ENCODE peak calls at places on chromosome 1, in nine cellular contexts. N is CD8-positive, alpha-beta memory T cell; K is A549; Q is GM23248; G is heart right ventricle; Z is cardiac muscle cell; L is astrocyte; H is prostate gland; U is IMR-90. F is an unnamed sample.

GRCh38 chr1:205658943-205659581 is 21.2 kb downstream of the SLC45A3 start:
- DNase-seq in L (no peak), U (peak; percentile 53), N (peak; percentile 78), G (peak; percentile 86), K (peak; percentile 87), H (peak; percentile 75), Q (peak; percentile 84), Z (peak; percentile 85), F (peak; percentile 86)

GRCh38 chr1:243596441-243597183 is 253.4 kb downstream of the AKT3 start:
- DNase-seq in U (peak; percentile 96), L (peak; percentile 99), H (no peak), K (no peak), G (no peak), Q (peak; percentile 94), Z (no peak), N (peak; percentile 56), F (no peak)

GRCh38 chr1:169890761-169891538 is 2.7 kb downstream of the SCYL3 start:
- DNase-seq in H (peak; percentile 88), Z (no peak), Q (no peak), L (no peak), N (peak; percentile 58), U (no peak), K (no peak), G (no peak), F (no peak)

GRCh38 chr1:164683235-164683634 is 124.3 kb downstream of the PBX1 start:
- DNase-seq in Z (no peak), H (no peak), N (no peak), L (peak; percentile 29), U (no peak), K (no peak), G (no peak), Q (no peak), F (no peak)

GRCh38 chr1:48859429-48859828 is 82.7 kb upstream of the BEND5 start:
- DNase-seq in Z (no peak), G (no peak), K (no peak), L (peak; percentile 55), U (no peak), N (no peak), H (no peak), Q (peak; percentile 80), F (no peak)

GRCh38 chr1:97680894-97681293 is 239.9 kb downstream of the DPYD start:
- DNase-seq in Q (no peak), K (no peak), L (peak; percentile 14), U (peak; percentile 5), H (no peak), G (no peak), Z (no peak), N (no peak), F (no peak)

GRCh38 chr1:45155957-45156356 is 50.4 kb downstream of the ZSWIM5 start:
- DNase-seq in Z (no peak), N (no peak), Q (no peak), H (no peak), L (no peak), K (no peak), U (no peak), G (no peak), F (no peak)

GRCh38 chr1:33319949-33320618 is 814 bp downstream of the A3GALT2 start:
- DNase-seq in N (no peak), Q (no peak), L (no peak), G (no peak), K (no peak), Z (no peak), H (no peak), U (no peak), F (no peak)

GRCh38 chr1:228781161-228781771 is 46.0 kb downstream of the RHOU start:
- DNase-seq in Q (peak; percentile 50), N (no peak), Z (peak; percentile 92), G (no peak), L (no peak), U (peak; percentile 63), H (no peak), K (no peak), F (no peak)

GRCh38 chr1:24695202-24695974 is 49.9 kb upstream of the CLIC4 start:
- DNase-seq in H (no peak), N (no peak), L (no peak), Q (peak; percentile 42), G (peak; percentile 42), U (no peak), K (no peak), Z (no peak), F (no peak)

GRCh38 chr1:20063861-20064292 is 6.1 kb upstream of the PLA2G5 start:
- DNase-seq in N (no peak), K (no peak), Q (peak; percentile 92), Z (no peak), G (no peak), H (no peak), U (peak; percentile 87), L (peak; percentile 85), F (no peak)

DNA sequence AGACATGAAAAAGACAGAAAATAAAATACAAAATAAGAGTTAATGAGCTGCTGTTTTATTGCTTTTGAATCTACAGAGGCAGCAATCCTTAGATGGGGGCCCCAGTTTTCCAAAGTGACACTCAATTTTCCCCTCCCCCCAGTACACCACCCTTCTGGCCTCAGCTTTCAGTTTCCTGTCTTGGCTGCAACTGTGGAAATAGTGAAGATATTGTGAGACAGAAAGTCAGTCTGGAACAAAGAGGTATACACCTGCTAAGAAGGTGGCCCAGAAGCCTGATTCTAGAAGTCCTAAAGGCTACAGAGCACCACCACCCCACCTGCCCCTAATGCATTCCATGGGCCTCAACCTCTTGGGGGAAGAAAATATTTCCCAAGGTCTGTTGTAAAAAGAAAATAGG is 1.1 kb upstream of the MTMR11 start:
- DNase-seq in N (no peak), H (no peak), Z (no peak), L (no peak), K (no peak), G (no peak), Q (peak; percentile 37), U (no peak), F (no peak)
- H3K4me1 ChIP-seq in N (peaks cover 14% of the 10 kb centered on the region), H (no peaks in the 10 kb centered on the region), Z (peaks cover 23% of the 10 kb centered on the region), L (peaks cover 34% of the 10 kb centered on the region), K (peaks cover 49% of the 10 kb centered on the region), G (peaks cover 54% of the 10 kb centered on the region), Q (peaks cover 39% of the 10 kb centered on the region), U (peaks cover 11% of the 10 kb centered on the region), F (no peaks in the 10 kb centered on the region)

GRCh38 chr1:178502330-178502714 is 5.6 kb upstream of the CLEC20A start:
- DNase-seq in Q (no peak), K (no peak), Z (no peak), H (no peak), N (no peak), U (no peak), G (no peak), L (no peak), F (no peak)

GRCh38 chr1:178500091-178500770 is 3.5 kb upstream of the CLEC20A start:
- DNase-seq in Q (peak; percentile 18), U (no peak), L (no peak), H (no peak), Z (no peak), N (no peak), K (peak; percentile 29), G (no peak), F (no peak)

GRCh38 chr1:178502856-178503255 is 6.1 kb upstream of the CLEC20A start:
- DNase-seq in L (no peak), K (no peak), Q (no peak), G (no peak), U (no peak), H (no peak), N (no peak), Z (no peak), F (no peak)

GRCh38 chr1:178500936-178501554 is 4.3 kb upstream of the CLEC20A start:
- DNase-seq in Q (no peak), G (no peak), Z (no peak), H (no peak), U (no peak), K (no peak), L (no peak), N (no peak), F (no peak)

DNA sequence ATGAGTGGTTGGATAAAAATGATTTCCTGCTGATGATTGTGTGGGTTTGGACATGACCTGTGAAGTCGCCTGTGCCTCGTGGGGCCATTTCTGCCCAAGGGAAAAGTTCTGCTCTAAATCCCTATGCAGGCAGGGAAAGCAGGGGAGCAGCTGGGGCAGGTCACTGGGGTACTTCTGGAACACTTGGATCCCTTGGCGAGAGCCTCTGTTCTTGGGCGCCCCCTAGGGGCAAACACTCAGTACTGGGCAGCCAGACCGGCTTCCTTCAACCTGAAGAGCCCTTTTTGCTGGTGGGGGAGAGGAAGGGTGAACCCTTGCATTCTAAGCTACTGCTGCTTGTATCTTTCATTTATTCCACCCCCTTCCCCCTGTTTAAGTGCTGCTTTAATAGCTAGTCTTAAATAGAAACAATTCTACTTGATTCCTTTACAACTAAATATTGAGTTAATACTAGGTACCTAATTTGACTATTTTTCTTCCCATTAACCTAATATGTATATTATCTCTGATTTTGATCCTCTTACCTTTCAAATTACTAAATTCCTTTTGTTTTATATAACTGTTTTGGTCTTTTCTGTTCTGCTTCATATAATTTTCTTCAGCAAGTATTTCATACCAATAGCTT is 5.1 kb upstream of the CLEC20A start:
- DNase-seq in G (peak; percentile 76), Q (peak; percentile 71), L (peak; percentile 22), Z (peak; percentile 89), H (peak; percentile 58), N (no peak), U (peak; percentile 64), K (peak; percentile 80), F (peak; percentile 68)
- H3K4me1 ChIP-seq in G (no peaks in the 10 kb centered on the region), Q (no peaks in the 10 kb centered on the region), L (no peaks in the 10 kb centered on the region), Z (peaks cover 3% of the 10 kb centered on the region), H (no peaks in the 10 kb centered on the region), N (no peaks in the 10 kb centered on the region), U (no peaks in the 10 kb centered on the region), K (no peaks in the 10 kb centered on the region), F (no peaks in the 10 kb centered on the region)

DNA sequence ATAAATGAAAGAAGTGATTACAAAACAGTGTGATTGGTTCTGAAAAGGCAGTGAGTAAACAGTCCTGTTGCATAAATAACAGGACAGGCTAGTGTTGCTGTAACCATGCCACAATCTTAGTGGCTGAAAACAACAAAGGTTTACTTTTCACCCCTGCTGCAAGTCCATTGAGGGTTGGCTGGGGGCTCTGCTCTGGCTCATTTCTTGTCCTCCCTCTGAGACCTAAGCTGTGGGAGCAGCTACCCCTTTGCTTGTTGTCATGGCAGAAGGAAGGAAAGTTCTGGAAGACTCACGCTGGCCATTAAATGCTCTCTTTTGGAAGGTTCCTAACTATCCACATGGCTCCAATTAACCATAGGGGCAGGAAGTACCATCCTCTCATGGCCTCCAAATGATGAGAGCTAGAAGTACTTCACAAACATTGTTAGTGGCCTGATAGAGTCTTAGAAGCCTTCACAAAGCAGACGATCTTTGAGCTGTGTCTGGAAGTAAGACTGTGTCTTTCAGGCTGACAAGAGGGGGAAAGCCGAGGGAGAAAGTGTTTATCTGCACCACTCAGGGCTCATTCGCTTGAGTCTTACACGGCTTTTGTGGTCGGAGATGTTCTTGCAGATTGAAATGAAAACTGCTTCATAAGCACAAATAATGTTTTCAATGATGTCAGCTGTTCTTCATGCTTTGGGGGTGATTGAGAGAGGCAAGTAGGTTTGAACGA is 11.9 kb downstream of the RCSD1 start:
- DNase-seq in H (no peak), G (no peak), U (no peak), L (no peak), N (no peak), K (no peak), Q (no peak), Z (no peak), F (no peak)
- H3K4me1 ChIP-seq in H (no peaks in the 10 kb centered on the region), G (peaks cover 49% of the 10 kb centered on the region), U (no peaks in the 10 kb centered on the region), L (no peaks in the 10 kb centered on the region), N (peaks cover 85% of the 10 kb centered on the region), K (no peaks in the 10 kb centered on the region), Q (no peaks in the 10 kb centered on the region), Z (peaks cover 19% of the 10 kb centered on the region), F (no peaks in the 10 kb centered on the region)

DNA sequence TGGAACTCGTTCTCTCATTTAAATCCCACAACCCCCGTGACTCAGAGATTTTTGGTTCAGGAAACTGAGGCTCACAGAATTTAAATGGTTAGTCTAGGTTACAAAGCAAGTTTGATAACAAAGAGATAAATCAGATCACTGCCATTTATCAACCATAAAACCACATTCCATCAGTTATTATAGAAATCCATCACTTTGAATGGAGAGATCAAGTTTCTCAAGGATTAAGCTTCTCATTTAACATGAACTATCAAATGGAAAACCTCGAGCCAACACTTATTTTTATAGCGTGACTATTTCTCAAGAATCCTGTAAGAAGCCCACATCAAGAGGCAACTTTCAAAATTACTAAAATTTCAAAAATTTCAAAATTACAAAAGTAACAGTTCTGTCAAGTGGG is 11.9 kb downstream of the WLS start:
- DNase-seq in H (no peak), N (no peak), Z (no peak), Q (no peak), U (no peak), G (no peak), K (no peak), L (no peak), F (no peak)
- H3K4me1 ChIP-seq in H (no peaks in the 10 kb centered on the region), N (no peaks in the 10 kb centered on the region), Z (peaks cover 35% of the 10 kb centered on the region), Q (peaks cover 13% of the 10 kb centered on the region), U (peaks cover 28% of the 10 kb centered on the region), G (peaks cover 62% of the 10 kb centered on the region), K (no peaks in the 10 kb centered on the region), L (peaks cover 30% of the 10 kb centered on the region), F (no peaks in the 10 kb centered on the region)